ENCODE peak calls at places on chromosome 22, in four cellular contexts. One of them, this sample, is unnamed.

GRCh38 chr22:37206841-37207821 is 5.1 kb downstream of the SSTR3 start:
- DNase-seq in stromal cell of bone marrow: no peak
- DNase-seq in H1: no peak
- DNase-seq in lung: no peak
- DNase-seq in this sample: no peak

GRCh38 chr22:24772493-24773220 is 1.9 kb downstream of the PIWIL3 start:
- DNase-seq in lung: no peak
- DNase-seq in stromal cell of bone marrow: peak
- DNase-seq in H1: peak
- DNase-seq in this sample: peak

GRCh38 chr22:46390105-46390651 is 54.7 kb downstream of the TRMU start:
- DNase-seq in lung: no peak
- DNase-seq in H1: no peak
- DNase-seq in stromal cell of bone marrow: no peak
- DNase-seq in this sample: no peak

GRCh38 chr22:43151251-43152000 is at the start of gene TSPO:
- DNase-seq in lung: peak
- DNase-seq in stromal cell of bone marrow: no peak
- DNase-seq in H1: peak
- DNase-seq in this sample: no peak

GRCh38 chr22:44667829-44668189 is 34.2 kb upstream of the PRR5 start:
- DNase-seq in stromal cell of bone marrow: no peak
- DNase-seq in lung: no peak
- DNase-seq in H1: no peak
- DNase-seq in this sample: no peak

GRCh38 chr22:43127166-43127908 is 15.9 kb downstream of the MCAT start:
- DNase-seq in lung: no peak
- DNase-seq in stromal cell of bone marrow: no peak
- DNase-seq in H1: no peak
- DNase-seq in this sample: no peak

GRCh38 chr22:18085188-18085587 is 7.4 kb downstream of the PEX26 start:
- DNase-seq in H1: no peak
- DNase-seq in stromal cell of bone marrow: peak
- DNase-seq in lung: no peak
- DNase-seq in this sample: no peak

GRCh38 chr22:24536089-24536488 is 18.8 kb downstream of the GUCD1 start:
- DNase-seq in lung: no peak
- DNase-seq in H1: no peak
- DNase-seq in stromal cell of bone marrow: no peak
- DNase-seq in this sample: no peak

GRCh38 chr22:19937616-19938473 is 3.7 kb upstream of the COMT start:
- DNase-seq in stromal cell of bone marrow: no peak
- DNase-seq in lung: no peak
- DNase-seq in H1: no peak
- DNase-seq in this sample: no peak

GRCh38 chr22:44828193-44828592 is 75.8 kb downstream of the ARHGAP8 start:
- DNase-seq in lung: no peak
- DNase-seq in H1: peak
- DNase-seq in stromal cell of bone marrow: no peak
- DNase-seq in this sample: no peak

GRCh38 chr22:36365020-36365411 is 22.8 kb downstream of the MYH9 start:
- DNase-seq in lung: no peak
- DNase-seq in H1: no peak
- DNase-seq in stromal cell of bone marrow: peak
- DNase-seq in this sample: no peak

GRCh38 chr22:19713650-19714319 is 518 bp upstream of the SEPTIN5 start:
- DNase-seq in stromal cell of bone marrow: no peak
- DNase-seq in H1: peak
- DNase-seq in lung: no peak
- DNase-seq in this sample: no peak

GRCh38 chr22:48976556-48977535 is 850.8 kb downstream of the BRD1 start:
- DNase-seq in H1: peak
- DNase-seq in stromal cell of bone marrow: no peak
- DNase-seq in lung: no peak
- DNase-seq in this sample: no peak

GRCh38 chr22:42662114-42663021 is 13.2 kb upstream of the CYB5R3 start:
- DNase-seq in stromal cell of bone marrow: no peak
- DNase-seq in H1: peak
- DNase-seq in lung: peak
- DNase-seq in this sample: no peak

GRCh38 chr22:25829808-25830777 is 88.1 kb downstream of the MYO18B start:
- DNase-seq in lung: no peak
- DNase-seq in H1: no peak
- DNase-seq in stromal cell of bone marrow: no peak
- DNase-seq in this sample: no peak

GRCh38 chr22:35319244-35319985 is 19.7 kb downstream of the TOM1 start:
- DNase-seq in stromal cell of bone marrow: no peak
- DNase-seq in H1: no peak
- DNase-seq in lung: no peak
- DNase-seq in this sample: no peak

This sample was measured in iPS DF 19.7.